ENCODE peak calls at places on chromosomes 3 and 15, in four cellular contexts. One of them, this sample, is unnamed.

GRCh38 chr15:49824700-49825099 is 203.9 kb downstream of the DTWD1 start:
- DNase-seq in BE2C: no peak
- DNase-seq in coronary artery: no peak
- DNase-seq in heart left ventricle: no peak
- DNase-seq in this sample: no peak

GRCh38 chr3:65439641-65440040 is 599.1 kb downstream of the MAGI1 start:
- DNase-seq in coronary artery: no peak
- DNase-seq in heart left ventricle: peak
- DNase-seq in BE2C: peak
- DNase-seq in this sample: peak

GRCh38 chr15:41254560-41254959 is 23.5 kb downstream of the CHP1 start:
- DNase-seq in coronary artery: no peak
- DNase-seq in BE2C: no peak
- DNase-seq in heart left ventricle: no peak
- DNase-seq in this sample: no peak

GRCh38 chr3:195711813-195712534 is 8.8 kb upstream of the MUC20 start:
- DNase-seq in heart left ventricle: no peak
- DNase-seq in BE2C: no peak
- DNase-seq in coronary artery: no peak
- DNase-seq in this sample: no peak

GRCh38 chr3:122091602-122092006 is 36.4 kb downstream of the CD86 start:
- DNase-seq in heart left ventricle: no peak
- DNase-seq in BE2C: no peak
- DNase-seq in coronary artery: no peak
- DNase-seq in this sample: no peak

GRCh38 chr3:95097493-95097892 is 1034.6 kb downstream of the NSUN3 start:
- DNase-seq in BE2C: peak
- DNase-seq in coronary artery: no peak
- DNase-seq in heart left ventricle: no peak
- DNase-seq in this sample: no peak

GRCh38 chr15:57496946-57497944 is 94.5 kb upstream of the MYZAP start:
- DNase-seq in coronary artery: no peak
- DNase-seq in BE2C: peak
- DNase-seq in heart left ventricle: peak
- DNase-seq in this sample: no peak

GRCh38 chr3:52106951-52107611 is 47.1 kb downstream of the POC1A start:
- DNase-seq in heart left ventricle: no peak
- DNase-seq in BE2C: no peak
- DNase-seq in coronary artery: no peak
- DNase-seq in this sample: no peak

GRCh38 chr3:184405075-184406060 is 25.5 kb downstream of the CHRD start:
- DNase-seq in coronary artery: no peak
- DNase-seq in BE2C: no peak
- DNase-seq in heart left ventricle: no peak
- DNase-seq in this sample: no peak

GRCh38 chr15:71485094-71485693 is 325.2 kb upstream of the NR2E3 start:
- DNase-seq in BE2C: no peak
- DNase-seq in coronary artery: no peak
- DNase-seq in heart left ventricle: no peak
- DNase-seq in this sample: no peak
- TF ChIP-seq CTCF in BE2C: peak
- TF ChIP-seq CTCF in coronary artery: no peak
- TF ChIP-seq CTCF in heart left ventricle: no peak
- TF ChIP-seq CTCF in this sample: peak

GRCh38 chr3:159987291-159987711 is 1.3 kb upstream of the IL12A start:
- DNase-seq in heart left ventricle: no peak
- DNase-seq in BE2C: no peak
- DNase-seq in coronary artery: no peak
- DNase-seq in this sample: no peak
- TF ChIP-seq CTCF in heart left ventricle: no peak
- TF ChIP-seq CTCF in BE2C: peak
- TF ChIP-seq CTCF in coronary artery: no peak
- TF ChIP-seq CTCF in this sample: no peak

GRCh38 chr15:72473670-72474465 is at the start of gene ARIH1:
- DNase-seq in coronary artery: peak
- DNase-seq in BE2C: peak
- DNase-seq in heart left ventricle: peak
- DNase-seq in this sample: peak
- TF ChIP-seq CTCF in coronary artery: no peak
- TF ChIP-seq CTCF in BE2C: peak
- TF ChIP-seq CTCF in heart left ventricle: peak
- TF ChIP-seq CTCF in this sample: no peak

GRCh38 chr3:146160233-146160963 is 586 bp downstream of the PLOD2 start:
- DNase-seq in BE2C: peak
- DNase-seq in coronary artery: peak
- DNase-seq in heart left ventricle: peak
- DNase-seq in this sample: peak
- TF ChIP-seq CTCF in BE2C: peak
- TF ChIP-seq CTCF in coronary artery: peak
- TF ChIP-seq CTCF in heart left ventricle: peak
- TF ChIP-seq CTCF in this sample: peak

GRCh38 chr3:136949708-136950107 is 8.1 kb upstream of the IL20RB start:
- DNase-seq in heart left ventricle: no peak
- DNase-seq in coronary artery: no peak
- DNase-seq in BE2C: no peak
- DNase-seq in this sample: no peak
- TF ChIP-seq CTCF in heart left ventricle: no peak
- TF ChIP-seq CTCF in coronary artery: no peak
- TF ChIP-seq CTCF in BE2C: peak
- TF ChIP-seq CTCF in this sample: peak

GRCh38 chr15:31155136-31155535 is 53.6 kb upstream of the TRPM1 start:
- DNase-seq in BE2C: no peak
- DNase-seq in heart left ventricle: no peak
- DNase-seq in coronary artery: no peak
- DNase-seq in this sample: no peak
- TF ChIP-seq CTCF in BE2C: no peak
- TF ChIP-seq CTCF in heart left ventricle: no peak
- TF ChIP-seq CTCF in coronary artery: no peak
- TF ChIP-seq CTCF in this sample: no peak

GRCh38 chr3:177357352-177358084 is 160.2 kb upstream of the TBL1XR1 start:
- DNase-seq in BE2C: peak
- DNase-seq in heart left ventricle: peak
- DNase-seq in coronary artery: no peak
- DNase-seq in this sample: no peak
- TF ChIP-seq CTCF in BE2C: no peak
- TF ChIP-seq CTCF in heart left ventricle: no peak
- TF ChIP-seq CTCF in coronary artery: no peak
- TF ChIP-seq CTCF in this sample: no peak

GRCh38 chr3:107116251-107116650 is 261.0 kb upstream of the CCDC54 start:
- DNase-seq in coronary artery: no peak
- DNase-seq in BE2C: no peak
- DNase-seq in heart left ventricle: no peak
- DNase-seq in this sample: no peak

GRCh38 chr3:107112356-107112755 is 264.9 kb upstream of the CCDC54 start:
- DNase-seq in heart left ventricle: no peak
- DNase-seq in BE2C: no peak
- DNase-seq in coronary artery: no peak
- DNase-seq in this sample: no peak

GRCh38 chr3:107117156-107117555 is 260.1 kb upstream of the CCDC54 start:
- DNase-seq in coronary artery: no peak
- DNase-seq in BE2C: no peak
- DNase-seq in heart left ventricle: no peak
- DNase-seq in this sample: no peak

DNA sequence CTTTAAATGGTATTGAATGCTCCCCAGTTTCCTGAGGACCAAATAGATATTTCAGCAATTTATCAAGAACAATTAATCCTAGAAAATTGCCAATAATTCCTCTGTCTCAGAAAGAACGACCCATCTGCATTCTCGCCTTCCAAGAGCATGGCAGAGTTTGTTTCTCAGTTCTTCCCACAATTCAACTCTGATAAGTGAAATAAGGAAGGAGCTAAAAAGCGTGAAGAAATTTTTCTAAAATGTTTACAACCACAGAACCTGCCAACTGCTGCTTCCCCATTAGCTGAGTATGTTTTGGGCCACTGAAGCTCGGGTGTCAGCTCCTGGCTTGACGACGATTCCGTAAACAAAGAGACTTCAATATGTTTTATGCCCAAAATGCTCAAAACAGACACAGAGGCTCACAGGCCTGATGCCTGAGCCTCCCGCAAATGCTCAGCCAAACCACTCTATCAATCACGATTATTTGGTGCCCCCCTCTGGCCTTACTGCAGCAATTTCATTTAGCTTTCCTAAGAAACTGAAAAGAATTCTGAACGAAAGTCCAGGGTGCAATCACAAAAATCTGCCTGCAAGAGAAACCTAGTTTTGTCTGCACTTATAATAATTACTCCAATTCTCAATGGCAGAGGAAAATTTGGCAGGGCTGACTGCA is 259.2 kb upstream of the CCDC54 start:
- DNase-seq in coronary artery: no peak
- DNase-seq in BE2C: peak
- DNase-seq in heart left ventricle: peak
- DNase-seq in this sample: peak
- TF ChIP-seq CTCF in coronary artery: peak
- TF ChIP-seq CTCF in BE2C: peak
- TF ChIP-seq CTCF in heart left ventricle: peak
- TF ChIP-seq CTCF in this sample: peak